ENCODE peak calls at places on chromosomes 16 and 17, in ten cellular contexts. One of them, this sample, is unnamed.

GRCh38 chr16:68760671-68761275 is 23.7 kb downstream of the CDH1 start:
- DNase-seq in psoas muscle: no peak
- DNase-seq in heart right ventricle: no peak
- DNase-seq in HCT116: no peak
- DNase-seq in left lung: no peak
- DNase-seq in upper lobe of right lung: no peak
- DNase-seq in heart left ventricle: no peak
- DNase-seq in Panc1: no peak
- DNase-seq in fibroblast of lung: no peak
- DNase-seq in tibial nerve: no peak
- DNase-seq in this sample: no peak

GRCh38 chr16:80986557-80986956 is 20.1 kb downstream of the CMC2 start:
- DNase-seq in psoas muscle: no peak
- DNase-seq in heart right ventricle: no peak
- DNase-seq in HCT116: no peak
- DNase-seq in left lung: no peak
- DNase-seq in upper lobe of right lung: no peak
- DNase-seq in heart left ventricle: no peak
- DNase-seq in Panc1: no peak
- DNase-seq in fibroblast of lung: no peak
- DNase-seq in tibial nerve: no peak
- DNase-seq in this sample: no peak

GRCh38 chr16:74652249-74652648 is 14.4 kb downstream of the RFWD3 start:
- DNase-seq in psoas muscle: no peak
- DNase-seq in heart right ventricle: no peak
- DNase-seq in HCT116: no peak
- DNase-seq in left lung: no peak
- DNase-seq in upper lobe of right lung: no peak
- DNase-seq in heart left ventricle: no peak
- DNase-seq in Panc1: no peak
- DNase-seq in fibroblast of lung: no peak
- DNase-seq in tibial nerve: no peak
- DNase-seq in this sample: no peak

GRCh38 chr16:69732101-69732500 is 5.7 kb upstream of the NQO1 start:
- DNase-seq in psoas muscle: no peak
- DNase-seq in heart right ventricle: no peak
- DNase-seq in HCT116: no peak
- DNase-seq in left lung: no peak
- DNase-seq in upper lobe of right lung: no peak
- DNase-seq in heart left ventricle: no peak
- DNase-seq in Panc1: no peak
- DNase-seq in fibroblast of lung: no peak
- DNase-seq in tibial nerve: no peak
- DNase-seq in this sample: no peak

GRCh38 chr17:9105068-9105868 is 84.0 kb downstream of the NTN1 start:
- DNase-seq in psoas muscle: no peak
- DNase-seq in heart right ventricle: no peak
- DNase-seq in HCT116: no peak
- DNase-seq in left lung: no peak
- DNase-seq in upper lobe of right lung: no peak
- DNase-seq in heart left ventricle: no peak
- DNase-seq in Panc1: no peak
- DNase-seq in fibroblast of lung: no peak
- DNase-seq in tibial nerve: no peak
- DNase-seq in this sample: no peak

GRCh38 chr17:45906237-45906636 is 11.9 kb downstream of the MAPT start:
- DNase-seq in psoas muscle: no peak
- DNase-seq in heart right ventricle: no peak
- DNase-seq in HCT116: no peak
- DNase-seq in left lung: no peak
- DNase-seq in upper lobe of right lung: no peak
- DNase-seq in heart left ventricle: no peak
- DNase-seq in Panc1: no peak
- DNase-seq in fibroblast of lung: no peak
- DNase-seq in tibial nerve: no peak
- DNase-seq in this sample: no peak

GRCh38 chr17:10088444-10088843 is 110.0 kb downstream of the GAS7 start:
- DNase-seq in psoas muscle: no peak
- DNase-seq in heart right ventricle: no peak
- DNase-seq in HCT116: no peak
- DNase-seq in left lung: no peak
- DNase-seq in upper lobe of right lung: no peak
- DNase-seq in heart left ventricle: no peak
- DNase-seq in Panc1: no peak
- DNase-seq in fibroblast of lung: no peak
- DNase-seq in tibial nerve: no peak
- DNase-seq in this sample: no peak

GRCh38 chr16:50602531-50603205 is 54.5 kb downstream of the NKD1 start:
- DNase-seq in psoas muscle: no peak
- DNase-seq in heart right ventricle: no peak
- DNase-seq in HCT116: no peak
- DNase-seq in left lung: no peak
- DNase-seq in upper lobe of right lung: no peak
- DNase-seq in heart left ventricle: no peak
- DNase-seq in Panc1: no peak
- DNase-seq in fibroblast of lung: no peak
- DNase-seq in tibial nerve: no peak
- DNase-seq in this sample: peak; percentile 58

GRCh38 chr16:73743665-73744496 is 552.7 kb upstream of the PSMD7 start:
- DNase-seq in psoas muscle: no peak
- DNase-seq in heart right ventricle: no peak
- DNase-seq in HCT116: no peak
- DNase-seq in left lung: no peak
- DNase-seq in upper lobe of right lung: no peak
- DNase-seq in heart left ventricle: no peak
- DNase-seq in Panc1: no peak
- DNase-seq in fibroblast of lung: peak; percentile 8
- DNase-seq in tibial nerve: no peak
- DNase-seq in this sample: no peak

GRCh38 chr16:54847207-54847606 is 83.5 kb upstream of the IRX5 start:
- DNase-seq in psoas muscle: no peak
- DNase-seq in heart right ventricle: no peak
- DNase-seq in HCT116: no peak
- DNase-seq in left lung: no peak
- DNase-seq in upper lobe of right lung: no peak
- DNase-seq in heart left ventricle: no peak
- DNase-seq in Panc1: no peak
- DNase-seq in fibroblast of lung: no peak
- DNase-seq in tibial nerve: no peak
- DNase-seq in this sample: no peak

GRCh38 chr17:9473716-9474115 is 101.9 kb downstream of the STX8 start:
- DNase-seq in psoas muscle: no peak
- DNase-seq in heart right ventricle: no peak
- DNase-seq in HCT116: no peak
- DNase-seq in left lung: no peak
- DNase-seq in upper lobe of right lung: no peak
- DNase-seq in heart left ventricle: no peak
- DNase-seq in Panc1: no peak
- DNase-seq in fibroblast of lung: peak; percentile 6
- DNase-seq in tibial nerve: no peak
- DNase-seq in this sample: no peak

GRCh38 chr17:50218071-50218759 is 16.8 kb upstream of the COL1A1 start:
- DNase-seq in psoas muscle: no peak
- DNase-seq in heart right ventricle: no peak
- DNase-seq in HCT116: no peak
- DNase-seq in left lung: no peak
- DNase-seq in upper lobe of right lung: no peak
- DNase-seq in heart left ventricle: no peak
- DNase-seq in Panc1: no peak
- DNase-seq in fibroblast of lung: peak; percentile 86
- DNase-seq in tibial nerve: no peak
- DNase-seq in this sample: no peak

GRCh38 chr17:1186214-1186820 is 6.5 kb upstream of the ABR start:
- DNase-seq in psoas muscle: no peak
- DNase-seq in heart right ventricle: no peak
- DNase-seq in HCT116: no peak
- DNase-seq in left lung: no peak
- DNase-seq in upper lobe of right lung: no peak
- DNase-seq in heart left ventricle: no peak
- DNase-seq in Panc1: no peak
- DNase-seq in fibroblast of lung: peak; percentile 16
- DNase-seq in tibial nerve: no peak
- DNase-seq in this sample: no peak

GRCh38 chr17:74190154-74190553 is 13.3 kb upstream of the RPL38 start:
- DNase-seq in psoas muscle: no peak
- DNase-seq in heart right ventricle: no peak
- DNase-seq in HCT116: peak; percentile 66
- DNase-seq in left lung: no peak
- DNase-seq in upper lobe of right lung: no peak
- DNase-seq in heart left ventricle: no peak
- DNase-seq in Panc1: no peak
- DNase-seq in fibroblast of lung: peak; percentile 72
- DNase-seq in tibial nerve: no peak
- DNase-seq in this sample: no peak

GRCh38 chr17:49696233-49696761 is 11.5 kb downstream of the SLC35B1 start:
- DNase-seq in psoas muscle: no peak
- DNase-seq in heart right ventricle: no peak
- DNase-seq in HCT116: no peak
- DNase-seq in left lung: no peak
- DNase-seq in upper lobe of right lung: no peak
- DNase-seq in heart left ventricle: no peak
- DNase-seq in Panc1: no peak
- DNase-seq in fibroblast of lung: no peak
- DNase-seq in tibial nerve: no peak
- DNase-seq in this sample: peak; percentile 56

GRCh38 chr17:76000755-76001521 is at the start of gene CDK3:
- DNase-seq in psoas muscle: peak; percentile 43
- DNase-seq in heart right ventricle: no peak
- DNase-seq in HCT116: no peak
- DNase-seq in left lung: no peak
- DNase-seq in upper lobe of right lung: no peak
- DNase-seq in heart left ventricle: no peak
- DNase-seq in Panc1: no peak
- DNase-seq in fibroblast of lung: no peak
- DNase-seq in tibial nerve: no peak
- DNase-seq in this sample: no peak

GRCh38 chr17:75998327-75998795 is 2.3 kb upstream of the CDK3 start:
- DNase-seq in psoas muscle: peak; percentile 7
- DNase-seq in heart right ventricle: no peak
- DNase-seq in HCT116: no peak
- DNase-seq in left lung: no peak
- DNase-seq in upper lobe of right lung: no peak
- DNase-seq in heart left ventricle: no peak
- DNase-seq in Panc1: no peak
- DNase-seq in fibroblast of lung: no peak
- DNase-seq in tibial nerve: no peak
- DNase-seq in this sample: no peak

GRCh38 chr17:75996665-75997590 is 3.7 kb upstream of the CDK3 start:
- DNase-seq in psoas muscle: peak; percentile 49
- DNase-seq in heart right ventricle: peak; percentile 31
- DNase-seq in HCT116: no peak
- DNase-seq in left lung: peak; percentile 71
- DNase-seq in upper lobe of right lung: peak; percentile 85
- DNase-seq in heart left ventricle: peak; percentile 45
- DNase-seq in Panc1: no peak
- DNase-seq in fibroblast of lung: peak; percentile 23
- DNase-seq in tibial nerve: no peak
- DNase-seq in this sample: peak; percentile 15

GRCh38 chr17:76002100-76002499 is 1.4 kb downstream of the CDK3 start:
- DNase-seq in psoas muscle: no peak
- DNase-seq in heart right ventricle: no peak
- DNase-seq in HCT116: no peak
- DNase-seq in left lung: no peak
- DNase-seq in upper lobe of right lung: no peak
- DNase-seq in heart left ventricle: no peak
- DNase-seq in Panc1: no peak
- DNase-seq in fibroblast of lung: no peak
- DNase-seq in tibial nerve: no peak
- DNase-seq in this sample: no peak

GRCh38 chr17:76000016-76000754 is 470 bp upstream of the CDK3 start:
- DNase-seq in psoas muscle: peak; percentile 58
- DNase-seq in heart right ventricle: no peak
- DNase-seq in HCT116: peak; percentile 33
- DNase-seq in left lung: no peak
- DNase-seq in upper lobe of right lung: no peak
- DNase-seq in heart left ventricle: no peak
- DNase-seq in Panc1: no peak
- DNase-seq in fibroblast of lung: peak; percentile 28
- DNase-seq in tibial nerve: peak; percentile 34
- DNase-seq in this sample: peak; percentile 53
- H3K27ac ChIP-seq in psoas muscle: no peak overlapping the region
- H3K27ac ChIP-seq in heart right ventricle: no peak overlapping the region
- H3K27ac ChIP-seq in HCT116: peak overlapping the region; percentile 28
- H3K27ac ChIP-seq in left lung: no peak overlapping the region
- H3K27ac ChIP-seq in upper lobe of right lung: no peak overlapping the region
- H3K27ac ChIP-seq in heart left ventricle: no peak overlapping the region
- H3K27ac ChIP-seq in Panc1: no peak overlapping the region
- H3K27ac ChIP-seq in fibroblast of lung: no peak overlapping the region
- H3K27ac ChIP-seq in tibial nerve: peak overlapping the region; percentile 22
- H3K27ac ChIP-seq in this sample: no peak overlapping the region

DNA sequence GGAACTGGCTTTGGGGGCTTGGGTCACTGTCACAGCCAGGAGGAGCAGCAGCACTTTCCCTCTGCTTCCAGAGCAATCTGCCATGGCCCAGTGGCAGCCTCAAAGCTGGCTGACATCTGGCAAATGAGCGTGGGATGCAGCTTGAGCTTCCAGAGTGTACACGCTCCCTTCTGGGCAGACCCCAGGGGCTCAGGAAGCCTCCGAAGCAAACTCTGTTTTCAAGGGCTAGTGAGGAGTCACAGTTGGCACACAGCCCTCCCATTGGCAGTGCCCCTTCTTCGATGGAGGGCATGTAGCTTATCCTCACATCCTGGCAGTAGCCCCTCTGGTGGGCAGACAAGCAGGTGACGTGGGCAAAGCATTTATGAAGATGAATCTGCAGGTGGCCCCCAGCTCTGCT is 249.6 kb downstream of the ENGASE start:
- DNase-seq in psoas muscle: no peak
- DNase-seq in heart right ventricle: no peak
- DNase-seq in HCT116: no peak
- DNase-seq in left lung: no peak
- DNase-seq in upper lobe of right lung: no peak
- DNase-seq in heart left ventricle: no peak
- DNase-seq in Panc1: no peak
- DNase-seq in fibroblast of lung: no peak
- DNase-seq in tibial nerve: no peak
- DNase-seq in this sample: no peak
- H3K27me3 ChIP-seq in psoas muscle: no peaks in the 10 kb centered on the region
- H3K27me3 ChIP-seq in heart right ventricle: peaks cover 65% of the 10 kb centered on the region
- H3K27me3 ChIP-seq in HCT116: peaks cover 98% of the 10 kb centered on the region
- H3K27me3 ChIP-seq in left lung: no peaks in the 10 kb centered on the region
- H3K27me3 ChIP-seq in upper lobe of right lung: peaks cover 23% of the 10 kb centered on the region
- H3K27me3 ChIP-seq in heart left ventricle: peaks cover 3% of the 10 kb centered on the region
- H3K27me3 ChIP-seq in Panc1: peaks cover 51% of the 10 kb centered on the region
- H3K27me3 ChIP-seq in fibroblast of lung: no peaks in the 10 kb centered on the region
- H3K27me3 ChIP-seq in tibial nerve: no peaks in the 10 kb centered on the region
- H3K27me3 ChIP-seq in this sample: no peaks in the 10 kb centered on the region

GRCh38 chr17:81027591-81028505 is 7.1 kb upstream of the BAIAP2 start:
- DNase-seq in psoas muscle: peak; percentile 51
- DNase-seq in heart right ventricle: no peak
- DNase-seq in HCT116: no peak
- DNase-seq in left lung: no peak
- DNase-seq in upper lobe of right lung: peak; percentile 70
- DNase-seq in heart left ventricle: no peak
- DNase-seq in Panc1: no peak
- DNase-seq in fibroblast of lung: no peak
- DNase-seq in tibial nerve: no peak
- DNase-seq in this sample: no peak
- H3K4me3 ChIP-seq in psoas muscle: no peak overlapping the region
- H3K4me3 ChIP-seq in heart right ventricle: no peak overlapping the region
- H3K4me3 ChIP-seq in HCT116: no peak overlapping the region
- H3K4me3 ChIP-seq in left lung: no peak overlapping the region
- H3K4me3 ChIP-seq in upper lobe of right lung: no peak overlapping the region
- H3K4me3 ChIP-seq in heart left ventricle: no peak overlapping the region
- H3K4me3 ChIP-seq in Panc1: no peak overlapping the region
- H3K4me3 ChIP-seq in fibroblast of lung: no peak overlapping the region
- H3K4me3 ChIP-seq in tibial nerve: no peak overlapping the region
- H3K4me3 ChIP-seq in this sample: no peak overlapping the region

GRCh38 chr17:42743595-42744282 is 1.1 kb downstream of the EZH1 start:
- DNase-seq in psoas muscle: no peak
- DNase-seq in heart right ventricle: no peak
- DNase-seq in HCT116: no peak
- DNase-seq in left lung: no peak
- DNase-seq in upper lobe of right lung: no peak
- DNase-seq in heart left ventricle: no peak
- DNase-seq in Panc1: no peak
- DNase-seq in fibroblast of lung: no peak
- DNase-seq in tibial nerve: no peak
- DNase-seq in this sample: no peak
- H3K27ac ChIP-seq in psoas muscle: peak overlapping the region; percentile 88
- H3K27ac ChIP-seq in heart right ventricle: peak overlapping the region; percentile 95
- H3K27ac ChIP-seq in HCT116: peak overlapping the region; percentile 69
- H3K27ac ChIP-seq in left lung: peak overlapping the region; percentile 84
- H3K27ac ChIP-seq in upper lobe of right lung: peak overlapping the region; percentile 91
- H3K27ac ChIP-seq in heart left ventricle: peak overlapping the region; percentile 95
- H3K27ac ChIP-seq in Panc1: peak overlapping the region; percentile 79
- H3K27ac ChIP-seq in fibroblast of lung: peak overlapping the region; percentile 69
- H3K27ac ChIP-seq in tibial nerve: peak overlapping the region; percentile 100
- H3K27ac ChIP-seq in this sample: peak overlapping the region; percentile 66